ENCODE peak calls at places on chromosomes 4 and X, in eight cellular contexts. Z is iris pigment epithelial cell; B is right lobe of liver; K is neural crest cell; L is endothelial cell; C is cardiac muscle cell; I is CD4-positive, alpha-beta memory T cell; T is activated CD4-positive, alpha-beta T cell treated with anti-CD3 and anti-CD28 coated beads, Interleukin-2, amount 50 U/mL, for 1 hour. W is an unnamed sample.
A peak's percentile ranks its signal among the peaks of the same experiment; 100 is the strongest.

GRCh38 chr4:3713817-3714641 is 52.2 kb upstream of the ADRA2C start:
- DNase-seq in T (no peak), C (no peak), K (no peak), B (no peak), L (no peak), Z (no peak), I (no peak), W (no peak)

GRCh38 chr4:14169460-14169859 is 541.9 kb upstream of the BOD1L1 start:
- DNase-seq in Z (peak; percentile 81), B (no peak), T (no peak), L (no peak), K (no peak), I (no peak), C (no peak), W (no peak)

GRCh38 chr4:113845138-113845537 is 83.6 kb upstream of the CAMK2D start:
- DNase-seq in I (no peak), T (no peak), C (no peak), B (no peak), Z (no peak), L (no peak), K (no peak), W (no peak)

GRCh38 chr4:65535128-65535527 is 135.2 kb downstream of the EPHA5 start:
- DNase-seq in L (no peak), K (no peak), C (no peak), I (no peak), B (no peak), Z (no peak), T (no peak), W (no peak)

GRCh38 chrX:46324166-46324565 is 221.1 kb downstream of the ZNF674 start:
- DNase-seq in T (no peak), C (no peak), B (no peak), L (no peak), Z (no peak), I (no peak), K (no peak), W (no peak)

GRCh38 chr4:5797866-5798265 is 86.9 kb downstream of the EVC start:
- DNase-seq in Z (no peak), C (no peak), T (no peak), K (no peak), B (no peak), L (no peak), I (no peak), W (no peak)

GRCh38 chr4:10019521-10020051 is 1.7 kb downstream of the SLC2A9 start:
- DNase-seq in L (no peak), I (no peak), K (no peak), Z (no peak), C (no peak), B (peak; percentile 96), T (no peak), W (no peak)

GRCh38 chr4:100417565-100417964 is 100.3 kb downstream of the EMCN start:
- DNase-seq in Z (peak; percentile 46), C (no peak), I (no peak), L (no peak), B (no peak), T (no peak), K (no peak), W (no peak)

GRCh38 chr4:15451866-15452765 is 17.6 kb upstream of the CC2D2A start:
- DNase-seq in K (no peak), L (no peak), I (no peak), Z (peak; percentile 96), B (no peak), C (no peak), T (no peak), W (no peak)

GRCh38 chrX:134025986-134026731 is 40.8 kb upstream of the GPC3 start:
- DNase-seq in T (no peak), Z (no peak), C (peak; percentile 22), L (peak; percentile 4), B (no peak), I (no peak), K (no peak), W (no peak)

GRCh38 chrX:153646620-153647373 is at the start of gene DUSP9:
- DNase-seq in B (peak; percentile 46), L (peak; percentile 30), I (no peak), Z (peak; percentile 27), K (no peak), C (peak; percentile 69), T (no peak), W (no peak)

GRCh38 chr4:657338-658030 is 16.6 kb downstream of the ATP5ME start:
- DNase-seq in L (no peak), C (no peak), K (no peak), B (no peak), T (no peak), I (no peak), Z (no peak), W (no peak)

W was measured in NK-92 treated with Interleukin-12 subunit alpha and Interleukin-12 subunit beta, amount 100 ng/mL, for 24 hours.